ENCODE peak calls at places on chromosomes 4 and X, in nine cellular contexts. V is upper lobe of right lung, E is ovary, S is choroid plexus epithelial cell, B is OCI-LY7, Z is AG04450, G is endothelial cell of umbilical vein, W is iPS DF 6.9, N is psoas muscle. C is an unnamed sample.

GRCh38 chr4:116849620-116850019 is 235.8 kb downstream of the TRAM1L1 start:
- DNase-seq in Z (no peak), N (no peak), V (no peak), W (no peak), E (no peak), S (no peak), G (no peak), B (no peak), C (no peak)

GRCh38 chr4:162163892-162164759 is at the start of gene FSTL5:
- DNase-seq in Z (no peak), S (peak), G (peak), E (peak), B (no peak), N (peak), W (peak), V (peak), C (peak)

GRCh38 chrX:77668391-77669237 is 117.4 kb downstream of the ATRX start:
- DNase-seq in E (no peak), N (no peak), W (no peak), G (peak), V (no peak), Z (no peak), B (no peak), S (peak), C (no peak)

GRCh38 chrX:107738768-107739167 is 36.8 kb downstream of the TSC22D3 start:
- DNase-seq in G (no peak), Z (no peak), W (no peak), B (no peak), S (no peak), N (no peak), E (no peak), V (no peak), C (no peak)

GRCh38 chr4:92232566-92232965 is 71.2 kb upstream of the GRID2 start:
- DNase-seq in S (peak), B (no peak), G (no peak), Z (no peak), N (no peak), V (no peak), W (no peak), E (no peak), C (no peak)

GRCh38 chr4:7915875-7916242 is 23.8 kb downstream of the AFAP1 start:
- DNase-seq in W (no peak), B (no peak), V (no peak), N (no peak), G (no peak), E (no peak), S (no peak), Z (no peak), C (peak)

GRCh38 chr4:169756971-169757574 is 671 bp downstream of the HPF1 start:
- DNase-seq in G (peak), B (no peak), Z (no peak), S (no peak), V (no peak), N (no peak), E (no peak), W (no peak), C (no peak)

GRCh38 chr4:16844796-16845586 is 53.5 kb downstream of the LDB2 start:
- DNase-seq in S (peak), Z (peak), B (no peak), E (no peak), W (no peak), V (no peak), N (no peak), G (no peak), C (no peak)

GRCh38 chr4:62487016-62487415 is 1286.9 kb downstream of the ADGRL3 start:
- DNase-seq in G (no peak), E (no peak), B (no peak), W (no peak), N (no peak), Z (no peak), V (no peak), S (no peak), C (no peak)

GRCh38 chrX:132737743-132738142 is 220.7 kb downstream of the HS6ST2 start:
- DNase-seq in N (no peak), Z (no peak), V (no peak), S (no peak), W (no peak), E (no peak), G (no peak), B (no peak), C (no peak)

GRCh38 chr4:180617203-180617602 is 1626.0 kb upstream of the TENM3 start:
- DNase-seq in E (no peak), B (no peak), Z (no peak), G (no peak), S (no peak), V (no peak), N (no peak), W (no peak), C (no peak)

GRCh38 chrX:14506866-14507265 is 22.5 kb upstream of the GLRA2 start:
- DNase-seq in S (no peak), Z (no peak), G (no peak), V (no peak), N (no peak), E (no peak), B (no peak), W (no peak), C (no peak)

GRCh38 chr4:38968668-38969067 is 63.5 kb downstream of the TMEM156 start:
- DNase-seq in G (no peak), E (no peak), Z (no peak), W (no peak), V (no peak), S (no peak), B (no peak), N (no peak), C (no peak)

GRCh38 chr4:26719954-26720552 is 136.2 kb downstream of the TBC1D19 start:
- DNase-seq in Z (no peak), V (no peak), B (peak), W (no peak), S (peak), N (no peak), G (peak), E (no peak), C (peak)

DNA sequence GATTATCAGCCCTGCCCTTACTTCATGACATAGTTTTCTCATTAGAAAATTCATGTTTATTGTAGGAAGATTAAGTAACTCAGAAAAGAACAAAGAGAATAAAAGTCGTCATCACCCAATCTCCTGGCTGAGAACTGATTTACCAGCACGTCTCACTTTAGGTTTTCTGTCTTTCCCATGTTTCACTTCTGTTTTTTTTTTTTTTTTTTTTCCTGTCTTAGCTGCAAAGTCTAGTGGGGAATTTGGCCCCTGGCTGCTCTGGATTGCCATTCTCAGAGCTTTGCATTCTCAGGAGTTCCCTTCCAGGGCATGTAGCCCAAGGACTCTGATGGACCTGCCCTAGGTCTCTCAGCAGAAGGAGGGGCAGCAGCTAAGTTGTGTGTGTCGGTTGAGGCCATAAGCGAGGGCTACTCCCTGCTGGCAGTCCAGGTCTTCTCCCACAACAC is 57.8 kb downstream of the TMEM131L start:
- DNase-seq in N (no peak), V (no peak), E (no peak), G (no peak), W (no peak), Z (no peak), S (no peak), B (no peak), C (no peak)
- H3K4me3 ChIP-seq in N (no peak), V (no peak), E (no peak), G (no peak), W (no peak), Z (no peak), S (no peak), B (no peak), C (no peak)

GRCh38 chrX:72306085-72306801 is 529 bp upstream of the CITED1 start:
- DNase-seq in W (no peak), G (no peak), Z (no peak), V (no peak), S (no peak), E (no peak), B (no peak), N (no peak), C (no peak)

GRCh38 chrX:72308209-72308565 is 2.5 kb upstream of the CITED1 start:
- DNase-seq in E (no peak), B (no peak), W (no peak), N (no peak), G (no peak), Z (no peak), S (no peak), V (no peak), C (no peak)

GRCh38 chrX:72306851-72307645 is 1.3 kb upstream of the CITED1 start:
- DNase-seq in E (peak), V (peak), S (peak), W (no peak), G (peak), B (no peak), Z (peak), N (peak), C (peak)

GRCh38 chrX:72308566-72309296 is 3.0 kb upstream of the CITED1 start:
- DNase-seq in V (peak), N (peak), E (peak), W (peak), S (peak), G (peak), Z (peak), B (no peak), C (peak)

DNA sequence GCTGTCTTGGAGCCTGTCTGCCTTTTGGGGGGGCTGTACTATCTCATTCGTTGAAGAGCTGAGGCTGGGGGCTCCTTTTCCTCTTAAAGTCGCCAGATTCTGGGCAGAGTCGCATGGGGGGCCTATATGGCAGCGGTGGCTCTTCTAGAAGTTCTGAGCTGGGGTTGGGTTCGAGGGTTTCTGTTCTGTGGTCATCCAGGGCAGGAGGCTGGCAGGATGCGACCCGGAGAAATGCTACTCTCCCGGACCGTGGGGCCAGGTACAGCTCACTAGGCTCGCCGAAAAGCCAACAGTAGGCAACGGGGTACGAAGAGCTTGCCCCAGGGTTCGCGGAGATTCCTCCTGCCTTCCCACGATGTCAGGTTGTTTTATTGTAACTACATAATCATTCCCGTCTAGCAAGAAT is 1.9 kb upstream of the CITED1 start:
- DNase-seq in N (no peak), E (no peak), B (no peak), W (no peak), G (no peak), V (no peak), S (no peak), Z (no peak), C (no peak)
- H3K4me3 ChIP-seq in N (peak), E (peak), B (no peak), W (no peak), G (no peak), V (peak), S (no peak), Z (no peak), C (no peak)

DNA sequence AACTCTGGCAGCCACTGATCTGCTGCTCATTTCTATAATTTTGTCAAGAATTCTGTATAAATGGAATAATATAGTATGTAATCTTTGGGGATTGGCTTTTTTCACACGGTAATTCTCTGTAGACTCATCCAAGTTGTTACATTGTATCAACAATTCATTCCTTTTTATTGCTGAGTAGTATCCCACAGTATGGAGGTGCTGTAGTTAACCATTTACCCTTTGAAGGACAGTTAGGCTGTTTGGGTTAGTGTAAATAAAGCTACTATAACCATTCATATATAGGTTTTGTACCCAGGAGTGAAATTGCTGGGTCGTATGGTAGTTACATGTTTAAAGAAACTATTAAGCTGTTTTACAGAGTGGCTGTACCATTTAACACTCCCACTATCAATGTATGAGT is 157.0 kb upstream of the NDP start:
- DNase-seq in Z (no peak), E (no peak), V (no peak), G (no peak), W (no peak), N (no peak), S (no peak), B (no peak), C (no peak)
- H3K4me3 ChIP-seq in Z (no peak), E (no peak), V (no peak), G (no peak), W (no peak), N (no peak), S (no peak), B (no peak), C (no peak)

GRCh38 chrX:18160369-18160768 is 60.3 kb downstream of the BEND2 start:
- DNase-seq in G (no peak), E (no peak), V (no peak), S (no peak), B (no peak), Z (no peak), W (no peak), N (no peak), C (no peak)

GRCh38 chrX:18158963-18159362 is 61.7 kb downstream of the BEND2 start:
- DNase-seq in E (no peak), S (no peak), Z (no peak), G (no peak), W (no peak), B (no peak), V (no peak), N (no peak), C (no peak)
- H3K4me3 ChIP-seq in E (no peak), S (no peak), Z (no peak), G (no peak), W (no peak), B (no peak), V (no peak), N (no peak), C (no peak)

GRCh38 chr4:94244087-94244828 is 36.6 kb downstream of the SMARCAD1 start:
- DNase-seq in N (no peak), B (no peak), E (no peak), S (peak), W (no peak), V (no peak), G (no peak), Z (no peak), C (no peak)
- H3K4me3 ChIP-seq in N (no peak), B (no peak), E (no peak), S (no peak), W (no peak), V (no peak), G (no peak), Z (no peak), C (no peak)

GRCh38 chrX:36683507-36683906 is 324.7 kb upstream of the FAM47C start:
- DNase-seq in S (no peak), E (no peak), G (no peak), V (no peak), B (no peak), Z (no peak), N (no peak), W (no peak), C (no peak)
- H3K4me3 ChIP-seq in S (no peak), E (no peak), G (no peak), V (no peak), B (no peak), Z (no peak), N (no peak), W (no peak), C (no peak)